ENCODE peak calls at places on chromosomes 7 and 10, in five cellular contexts. I, C, O, Q and Y are unnamed samples.

GRCh38 chr7:74051629-74052410 is 23.8 kb downstream of the ELN start:
- DNase-seq in Q (peak), C (no peak), I (no peak), O (peak), Y (peak)

GRCh38 chr10:113161061-113161460 is 211.0 kb downstream of the TCF7L2 start:
- DNase-seq in C (no peak), O (no peak), I (peak), Q (no peak), Y (no peak)

GRCh38 chr10:25125151-25125550 is 49.6 kb upstream of the GPR158 start:
- DNase-seq in Q (no peak), I (no peak), O (peak), C (no peak), Y (no peak)

GRCh38 chr7:30091431-30092386 is 43.1 kb upstream of the MTURN start:
- DNase-seq in Q (no peak), O (no peak), I (peak), C (peak), Y (no peak)

GRCh38 chr7:154913645-154914579 is 89.0 kb downstream of the PAXIP1 start:
- DNase-seq in C (peak), I (peak), Q (peak), O (peak), Y (peak)

GRCh38 chr10:27153855-27154198 is 357 bp downstream of the YME1L1 start:
- DNase-seq in Q (no peak), C (peak), O (no peak), I (peak), Y (peak)

GRCh38 chr10:21724695-21725371 is 190.8 kb downstream of the MLLT10 start:
- DNase-seq in C (peak), O (no peak), I (peak), Q (peak), Y (peak)

GRCh38 chr10:38156416-38157269 is 62.5 kb downstream of the ZNF37A start:
- DNase-seq in I (no peak), C (no peak), Q (no peak), O (no peak), Y (no peak)

DNA sequence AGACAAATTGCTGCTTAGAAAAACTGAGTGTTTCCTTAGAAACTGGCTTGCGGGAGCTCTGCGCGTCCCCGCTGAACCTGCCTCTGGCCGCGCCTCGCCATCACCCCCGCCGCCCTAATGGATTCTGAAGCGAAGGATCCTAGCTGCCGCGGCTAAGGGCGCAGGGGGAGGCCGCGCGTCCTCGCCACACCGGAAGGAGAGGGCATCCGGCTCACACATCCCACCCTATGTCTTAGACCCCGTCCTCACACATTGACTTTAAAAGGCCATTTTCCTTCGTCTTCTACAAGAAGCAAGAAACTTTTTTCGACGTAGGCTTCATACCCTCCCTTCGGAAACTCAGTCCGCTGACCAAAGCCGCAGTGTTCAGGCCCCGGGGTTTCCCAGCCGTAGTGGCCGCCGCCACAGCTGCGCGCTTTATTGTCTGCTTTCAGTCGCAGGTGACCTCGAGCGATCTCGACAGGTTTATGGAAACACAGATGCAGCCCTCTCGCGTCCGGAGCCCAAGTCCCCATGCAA is 8.9 kb downstream of the NXPH1 start:
- DNase-seq in Q (no peak), O (no peak), C (no peak), I (no peak), Y (no peak)
- H3K4me2 ChIP-seq in Q (no peak), O (peak), C (no peak), I (peak), Y (no peak)

DNA sequence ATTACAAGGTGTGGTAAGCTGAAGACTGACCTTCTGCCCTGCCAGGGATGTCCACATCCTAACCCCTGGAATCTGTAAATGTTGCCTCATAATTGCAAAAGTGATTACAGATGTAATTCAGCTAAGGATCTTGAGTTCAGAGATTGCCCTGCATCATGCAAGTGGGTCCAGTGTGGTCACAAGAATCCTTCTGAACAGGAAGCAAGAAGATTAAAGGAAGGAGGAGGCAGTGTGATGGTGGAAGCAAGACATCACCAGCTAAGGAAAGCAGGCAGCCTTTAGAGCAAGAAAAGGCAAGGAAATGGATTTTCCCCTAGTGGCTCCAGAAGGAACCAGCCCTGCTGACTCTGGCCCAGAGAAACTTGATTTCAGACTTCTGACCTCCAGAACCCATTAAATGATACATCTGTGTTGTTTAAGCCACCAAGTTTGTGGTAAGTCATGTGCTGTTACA is 78.1 kb downstream of the USP6NL start:
- DNase-seq in I (no peak), C (peak), O (no peak), Q (no peak), Y (no peak)
- H3K9ac ChIP-seq in I (no peak), C (no peak), O (no peak), Q (no peak), Y (no peak)

GRCh38 chr10:129039406-129040345 is 427.4 kb upstream of the MGMT start:
- DNase-seq in C (no peak), I (no peak), Q (no peak), O (no peak), Y (no peak)
- H3K4me2 ChIP-seq in C (no peak), I (no peak), Q (no peak), O (no peak), Y (no peak)

DNA sequence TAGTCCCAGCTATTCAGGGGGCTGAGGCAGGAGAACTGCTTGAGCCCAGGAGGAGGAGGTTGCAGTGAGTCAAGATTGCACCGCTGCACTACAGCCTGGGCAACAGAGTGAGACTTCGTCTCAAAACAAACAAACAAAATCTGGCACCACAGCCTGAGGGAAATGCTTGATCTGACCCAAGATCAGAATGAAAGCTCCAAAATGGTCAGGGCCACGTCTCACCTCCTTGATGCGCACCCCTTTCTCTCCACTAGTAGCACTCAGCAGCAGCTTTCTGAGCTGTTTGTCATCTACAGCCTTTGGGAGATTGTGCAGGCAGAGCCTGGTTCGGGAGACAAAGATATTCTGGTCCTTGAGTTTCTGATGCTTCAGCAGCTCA is 22.7 kb downstream of the RBM28 start:
- DNase-seq in Q (no peak), C (no peak), I (no peak), O (no peak), Y (no peak)
- H3K9ac ChIP-seq in Q (no peak), C (no peak), I (no peak), O (no peak), Y (no peak)